ENCODE peak calls at places on chromosomes 13 and 19, in seven cellular contexts. U, V, P, X, A, M and K are unnamed samples.

GRCh38 chr13:61255035-61255796 is 160.4 kb downstream of the PCDH20 start:
- DNase-seq in P (no peak), X (no peak), A (no peak), M (no peak), V (peak; percentile 55), U (no peak), K (no peak)

GRCh38 chr19:19021115-19021514 is 12.2 kb downstream of the SUGP2 start:
- DNase-seq in V (no peak), M (no peak), U (no peak), X (no peak), P (no peak), A (peak; percentile 47), K (no peak)

GRCh38 chr19:47776568-47776967 is 1.9 kb upstream of the SELENOW start:
- DNase-seq in U (no peak), X (peak; percentile 50), P (no peak), V (no peak), M (no peak), A (no peak), K (no peak)

GRCh38 chr13:21637296-21637695 is 33.3 kb upstream of the MICU2 start:
- DNase-seq in A (peak; percentile 68), P (no peak), U (no peak), X (peak; percentile 70), M (no peak), V (no peak), K (no peak)

GRCh38 chr19:35143231-35143715 is at the start of gene FXYD7:
- DNase-seq in X (no peak), V (peak; percentile 75), M (no peak), U (no peak), P (no peak), A (no peak), K (no peak)

GRCh38 chr13:100540621-100541020 is 48.0 kb downstream of the GGACT start:
- DNase-seq in U (no peak), V (no peak), P (no peak), X (no peak), M (no peak), A (no peak), K (no peak)

GRCh38 chr19:30060872-30061556 is 119.0 kb downstream of the URI1 start:
- DNase-seq in M (no peak), V (peak; percentile 51), A (no peak), X (no peak), P (no peak), U (no peak), K (peak; percentile 39)

GRCh38 chr13:80755925-80756324 is 415.0 kb upstream of the SPRY2 start:
- DNase-seq in V (no peak), M (no peak), P (no peak), X (peak; percentile 54), U (no peak), A (no peak), K (no peak)

GRCh38 chr13:31090921-31091624 is 70.6 kb downstream of the HSPH1 start:
- DNase-seq in X (no peak), U (no peak), P (no peak), M (no peak), V (peak; percentile 39), A (no peak), K (no peak)

GRCh38 chr13:49652691-49653305 is 24.5 kb downstream of the ARL11 start:
- DNase-seq in A (no peak), V (peak; percentile 83), U (no peak), M (no peak), P (no peak), X (peak; percentile 43), K (no peak)

GRCh38 chr13:40664100-40665060 is 2.1 kb downstream of the FOXO1 start:
- DNase-seq in P (peak; percentile 35), V (peak; percentile 82), A (peak; percentile 13), U (peak; percentile 94), M (peak; percentile 78), X (no peak), K (peak; percentile 94)

GRCh38 chr19:15280915-15281683 is 48.9 kb upstream of the EPHX3 start:
- DNase-seq in M (no peak), P (peak; percentile 55), A (peak; percentile 81), V (no peak), U (peak; percentile 94), X (peak; percentile 69), K (no peak)

GRCh38 chr13:41938918-41939317 is 22.0 kb downstream of the VWA8 start:
- DNase-seq in V (no peak), A (no peak), X (no peak), U (no peak), P (no peak), M (no peak), K (no peak)

GRCh38 chr13:20828540-20829364 is 55.0 kb upstream of the EEF1AKMT1 start:
- DNase-seq in M (peak; percentile 35), X (no peak), U (no peak), P (no peak), A (no peak), V (no peak), K (no peak)

GRCh38 chr19:46288896-46289588 is 7.8 kb upstream of the HIF3A start:
- DNase-seq in U (no peak), M (no peak), A (peak; percentile 86), P (no peak), V (no peak), X (no peak), K (no peak)

GRCh38 chr19:33622809-33623511 is 1.2 kb downstream of the CHST8 start:
- DNase-seq in V (peak; percentile 65), P (no peak), A (no peak), U (peak; percentile 73), M (no peak), X (no peak), K (no peak)